ENCODE peak calls at places on chromosomes 7 and 10, in ten cellular contexts. J is spleen; U is NCI-H2107; T is activated naive CD4-positive, alpha-beta T cell; O is hepatocyte; M is activated CD4-positive, alpha-beta memory T cell treated with anti-CD3 and anti-CD28 coated beads, Interleukin-2, amount 10 ng/mL, durations not matched to agents 7 days and 5 days; Z is dermis microvascular lymphatic vessel endothelial cell; N is EL; E is NK-92 treated with Interleukin-12 subunit alpha and Interleukin-12 subunit beta, amount 100 ng/mL, for 24 hours; S is NCI-H526 treated with DMSO at 0.1 percent for 48 hours. F is an unnamed sample.
A peak's percentile ranks its signal among the peaks of the same experiment; 100 is the strongest.

GRCh38 chr10:105413997-105414396 is 772.9 kb downstream of the SORCS3 start:
- DNase-seq in J (no peak), U (no peak), T (no peak), O (no peak), M (no peak), Z (no peak), N (no peak), E (no peak), S (no peak), F (no peak)

GRCh38 chr7:17663056-17663675 is 277.1 kb downstream of the SNX13 start:
- DNase-seq in J (no peak), U (no peak), T (no peak), O (peak; percentile 19), M (no peak), Z (no peak), N (peak; percentile 91), E (no peak), S (no peak), F (no peak)

GRCh38 chr10:48449501-48450232 is 143.2 kb downstream of the MAPK8 start:
- DNase-seq in J (peak; percentile 51), U (no peak), T (no peak), O (peak; percentile 1), M (peak; percentile 12), Z (no peak), N (no peak), E (no peak), S (no peak), F (peak; percentile 57)

GRCh38 chr7:55048221-55048859 is 29.5 kb downstream of the EGFR start:
- DNase-seq in J (no peak), U (peak; percentile 52), T (no peak), O (peak; percentile 44), M (no peak), Z (no peak), N (no peak), E (no peak), S (no peak), F (no peak)

GRCh38 chr7:27106181-27106905 is 3.9 kb upstream of the HOXA2 start:
- DNase-seq in J (no peak), U (peak; percentile 28), T (no peak), O (no peak), M (no peak), Z (peak; percentile 64), N (no peak), E (no peak), S (no peak), F (peak; percentile 78)

GRCh38 chr7:34282271-34282670 is 375.7 kb upstream of the NPSR1 start:
- DNase-seq in J (no peak), U (no peak), T (no peak), O (no peak), M (no peak), Z (no peak), N (no peak), E (no peak), S (no peak), F (no peak)

GRCh38 chr7:50806143-50806542 is 23.4 kb upstream of the GRB10 start:
- DNase-seq in J (no peak), U (no peak), T (no peak), O (no peak), M (no peak), Z (no peak), N (no peak), E (no peak), S (no peak), F (no peak)

GRCh38 chr10:68784476-68784875 is 42.9 kb upstream of the STOX1 start:
- DNase-seq in J (no peak), U (no peak), T (no peak), O (no peak), M (no peak), Z (no peak), N (peak; percentile 11), E (no peak), S (no peak), F (no peak)

GRCh38 chr10:110845756-110846620 is 25.7 kb upstream of the PDCD4 start:
- DNase-seq in J (no peak), U (no peak), T (no peak), O (peak; percentile 72), M (no peak), Z (no peak), N (no peak), E (no peak), S (peak; percentile 73), F (peak; percentile 65)

GRCh38 chr10:44958196-44958896 is 1.3 kb upstream of the RASSF4 start:
- DNase-seq in J (peak; percentile 25), U (no peak), T (no peak), O (peak; percentile 62), M (no peak), Z (peak; percentile 35), N (peak; percentile 67), E (no peak), S (no peak), F (no peak)

GRCh38 chr10:125151824-125152634 is 8.3 kb downstream of the CTBP2 start:
- DNase-seq in J (peak; percentile 90), U (no peak), T (no peak), O (peak; percentile 66), M (no peak), Z (no peak), N (no peak), E (no peak), S (no peak), F (peak; percentile 88)

GRCh38 chr7:55537458-55537825 is 34.9 kb downstream of the VOPP1 start:
- DNase-seq in J (no peak), U (no peak), T (no peak), O (no peak), M (no peak), Z (no peak), N (no peak), E (no peak), S (no peak), F (peak; percentile 53)

GRCh38 chr7:116173051-116174028 is 37.0 kb upstream of the TES start:
- DNase-seq in J (no peak), U (peak; percentile 36), T (no peak), O (peak; percentile 65), M (no peak), Z (peak; percentile 73), N (peak; percentile 70), E (no peak), S (peak; percentile 61), F (no peak)

GRCh38 chr10:122475581-122475980 is 14.2 kb downstream of the HTRA1 start:
- DNase-seq in J (no peak), U (no peak), T (no peak), O (no peak), M (no peak), Z (no peak), N (no peak), E (no peak), S (no peak), F (no peak)

GRCh38 chr7:2626498-2627117 is 5.2 kb upstream of the TTYH3 start:
- DNase-seq in J (no peak), U (no peak), T (no peak), O (no peak), M (no peak), Z (peak; percentile 86), N (no peak), E (no peak), S (no peak), F (no peak)

GRCh38 chr7:79386688-79387422 is 66.6 kb downstream of the MAGI2 start:
- DNase-seq in J (no peak), U (no peak), T (no peak), O (no peak), M (no peak), Z (peak; percentile 30), N (peak; percentile 42), E (no peak), S (no peak), F (no peak)